ENCODE peak calls at places on chromosomes 5 and 9, in nine cellular contexts. V is ELR; F is suprapubic skin; U is effector memory CD8-positive, alpha-beta T cell; D is heart left ventricle; H is PC-3; K is A172; Q is G401; N is midbrain. S is an unnamed sample.

GRCh38 chr9:128845186-128845931 is 15.8 kb upstream of the SPOUT1 start:
- DNase-seq in Q (no peak), D (no peak), N (no peak), K (no peak), U (no peak), V (no peak), F (no peak), H (no peak), S (peak; percentile 70)

GRCh38 chr9:65437724-65438123 is 152.7 kb upstream of the FOXD4L5 start:
- DNase-seq in F (no peak), V (no peak), U (no peak), H (no peak), D (no peak), Q (no peak), K (no peak), N (no peak), S (no peak)

GRCh38 chr9:136943291-136944093 is 1.0 kb downstream of the FBXW5 start:
- DNase-seq in F (peak; percentile 76), H (peak; percentile 18), U (no peak), V (peak; percentile 62), K (peak; percentile 46), N (no peak), Q (no peak), D (peak; percentile 62), S (peak; percentile 80)

GRCh38 chr5:129506092-129506491 is 46.0 kb downstream of the ADAMTS19 start:
- DNase-seq in D (no peak), U (no peak), K (peak; percentile 11), V (peak; percentile 32), H (peak; percentile 44), N (no peak), F (no peak), Q (no peak), S (no peak)

GRCh38 chr5:14206028-14206725 is 63.0 kb downstream of the TRIO start:
- DNase-seq in D (no peak), V (no peak), U (no peak), K (no peak), Q (no peak), F (no peak), N (no peak), H (no peak), S (no peak)

GRCh38 chr5:173291722-173292658 is 36.2 kb downstream of the STC2 start:
- DNase-seq in U (no peak), K (peak; percentile 66), V (no peak), N (no peak), F (no peak), D (no peak), H (no peak), Q (no peak), S (peak; percentile 20)

GRCh38 chr5:40033411-40033810 is 608.6 kb upstream of the DAB2 start:
- DNase-seq in V (no peak), F (no peak), Q (no peak), U (no peak), K (no peak), H (no peak), D (no peak), N (no peak), S (peak; percentile 97)

GRCh38 chr5:123157797-123158528 is 68.9 kb downstream of the PRDM6 start:
- DNase-seq in Q (peak; percentile 6), K (peak; percentile 66), V (peak; percentile 66), N (no peak), D (no peak), U (no peak), F (no peak), H (peak; percentile 9), S (peak; percentile 38)

GRCh38 chr9:127209220-127209619 is 55.4 kb upstream of the GARNL3 start:
- DNase-seq in U (no peak), N (no peak), K (peak; percentile 79), Q (no peak), F (no peak), H (no peak), V (no peak), D (no peak), S (no peak)

GRCh38 chr9:136352682-136353081 is 10.9 kb downstream of the DNLZ start:
- DNase-seq in H (no peak), N (no peak), V (no peak), U (no peak), Q (no peak), K (no peak), D (no peak), F (no peak), S (peak; percentile 91)

GRCh38 chr9:107749787-107750444 is 260.3 kb upstream of the KLF4 start:
- DNase-seq in K (peak; percentile 96), H (peak; percentile 84), Q (peak; percentile 17), N (peak; percentile 89), F (peak; percentile 96), U (no peak), D (peak; percentile 91), V (peak; percentile 94), S (peak; percentile 82)

GRCh38 chr9:114059047-114059803 is 18.9 kb downstream of the AMBP start:
- DNase-seq in N (no peak), Q (no peak), U (no peak), D (peak; percentile 55), F (peak; percentile 61), H (no peak), K (no peak), V (no peak), S (no peak)

GRCh38 chr5:159779481-159779880 is 136.8 kb upstream of the ADRA1B start:
- DNase-seq in N (no peak), D (no peak), V (no peak), H (no peak), F (no peak), Q (no peak), K (no peak), U (no peak), S (no peak)

GRCh38 chr9:36798350-36799065 is 225.8 kb downstream of the MELK start:
- DNase-seq in D (no peak), K (no peak), V (no peak), U (no peak), F (no peak), H (peak; percentile 48), N (peak; percentile 48), Q (no peak), S (peak; percentile 81)

GRCh38 chr5:128123936-128124335 is 40.4 kb downstream of the SLC12A2 start:
- DNase-seq in Q (no peak), D (no peak), K (no peak), H (no peak), F (no peak), V (no peak), U (no peak), N (no peak), S (no peak)

GRCh38 chr9:84121991-84122523 is 141.5 kb downstream of the RMI1 start:
- DNase-seq in N (no peak), Q (no peak), K (peak; percentile 28), D (no peak), U (no peak), H (no peak), V (no peak), F (no peak), S (no peak)

GRCh38 chr5:157348049-157348400 is 82.1 kb downstream of the CYFIP2 start:
- DNase-seq in N (no peak), K (no peak), V (no peak), H (peak; percentile 56), D (no peak), Q (no peak), U (no peak), F (no peak), S (no peak)

GRCh38 chr9:75186767-75187380 is 98.6 kb downstream of the OSTF1 start:
- DNase-seq in D (no peak), Q (peak; percentile 35), V (peak; percentile 47), N (peak; percentile 5), U (no peak), F (no peak), K (peak; percentile 23), H (peak; percentile 54), S (peak; percentile 39)